ENCODE peak calls at places on chromosome 20, in ten cellular contexts. U, Q, D, N, E, F, S, B, A and X are unnamed samples.

GRCh38 chr20:37179671-37180524 is 550 bp upstream of the MROH8 start:
- DNase-seq in N (peak), F (no peak), Q (peak), U (no peak), S (peak), B (no peak), E (no peak), D (peak), A (peak), X (peak)

GRCh38 chr20:16007164-16007563 is 566.1 kb downstream of the KIF16B start:
- DNase-seq in A (no peak), N (no peak), S (no peak), B (no peak), F (no peak), U (no peak), Q (no peak), E (no peak), D (no peak), X (no peak)

GRCh38 chr20:9503530-9504251 is 10.7 kb upstream of the LAMP5 start:
- DNase-seq in S (peak), D (no peak), U (no peak), E (no peak), Q (peak), N (no peak), B (no peak), F (no peak), A (no peak), X (no peak)

GRCh38 chr20:50868509-50869495 is 62.4 kb downstream of the ADNP start:
- DNase-seq in S (peak), E (no peak), B (no peak), N (peak), D (no peak), F (no peak), Q (no peak), U (no peak), A (peak), X (peak)

GRCh38 chr20:4699957-4700356 is 21.8 kb upstream of the PRND start:
- DNase-seq in Q (no peak), N (no peak), U (no peak), A (no peak), S (no peak), B (no peak), F (no peak), D (no peak), E (no peak), X (no peak)

GRCh38 chr20:12291386-12291785 is 373.7 kb downstream of the BTBD3 start:
- DNase-seq in Q (no peak), F (no peak), S (no peak), A (no peak), E (no peak), D (no peak), N (no peak), B (no peak), U (no peak), X (no peak)

GRCh38 chr20:32543570-32544259 is 41.4 kb downstream of the NOL4L start:
- DNase-seq in S (no peak), D (no peak), U (peak), N (peak), A (no peak), Q (no peak), B (no peak), F (no peak), E (no peak), X (no peak)

GRCh38 chr20:62370115-62370806 is 3.1 kb upstream of the LAMA5 start:
- DNase-seq in E (no peak), B (no peak), U (no peak), Q (peak), F (no peak), D (peak), N (no peak), S (peak), A (no peak), X (peak)

GRCh38 chr20:33110147-33110825 is 30.8 kb downstream of the BPIFB4 start:
- DNase-seq in N (no peak), E (no peak), A (no peak), D (no peak), Q (no peak), S (no peak), B (no peak), F (no peak), U (no peak), X (no peak)

GRCh38 chr20:31547720-31548298 is 33.6 kb downstream of the HM13 start:
- DNase-seq in Q (no peak), S (no peak), N (no peak), E (no peak), B (no peak), D (no peak), A (no peak), F (no peak), U (no peak), X (no peak)

GRCh38 chr20:48076772-48077171 is 291.5 kb upstream of the SULF2 start:
- DNase-seq in S (no peak), N (no peak), Q (no peak), B (no peak), U (no peak), A (no peak), F (no peak), D (no peak), E (no peak), X (no peak)

GRCh38 chr20:10596726-10597125 is 77.1 kb downstream of the JAG1 start:
- DNase-seq in S (peak), E (no peak), N (peak), B (no peak), Q (peak), D (peak), A (peak), F (no peak), U (no peak), X (no peak)

GRCh38 chr20:45823949-45824835 is 2.9 kb downstream of the TNNC2 start:
- DNase-seq in N (peak), A (peak), F (peak), E (no peak), S (no peak), D (peak), Q (peak), U (peak), B (peak), X (peak)

GRCh38 chr20:23227976-23228375 is 122.6 kb upstream of the NXT1 start:
- DNase-seq in D (peak), Q (no peak), N (peak), B (no peak), E (no peak), A (no peak), S (no peak), U (no peak), F (no peak), X (peak)

GRCh38 chr20:41119593-41120561 is 17.5 kb upstream of the PLCG1 start:
- DNase-seq in N (peak), U (no peak), S (no peak), A (no peak), F (no peak), E (no peak), B (no peak), Q (no peak), D (no peak), X (no peak)

GRCh38 chr20:47785900-47786762 is 850 bp upstream of the SULF2 start:
- DNase-seq in B (peak), F (peak), N (peak), Q (peak), A (peak), E (peak), U (no peak), S (peak), D (peak), X (peak)

GRCh38 chr20:42483694-42484303 is 705.9 kb downstream of the PTPRT start:
- DNase-seq in U (no peak), Q (no peak), B (no peak), A (no peak), F (peak), E (no peak), D (no peak), N (peak), S (no peak), X (peak)

GRCh38 chr20:46592580-46593362 is 42.3 kb upstream of the OCSTAMP start:
- DNase-seq in S (no peak), A (no peak), Q (no peak), U (no peak), F (no peak), B (no peak), N (peak), E (peak), D (no peak), X (no peak)

GRCh38 chr20:50694379-50695143 is 3.2 kb upstream of the RIPOR3 start:
- DNase-seq in F (peak), E (no peak), U (no peak), Q (no peak), B (no peak), A (peak), D (no peak), N (peak), S (no peak), X (no peak)

GRCh38 chr20:46367967-46368901 is 38.2 kb downstream of the ELMO2 start:
- DNase-seq in A (peak), Q (no peak), S (no peak), N (peak), E (no peak), F (no peak), U (no peak), D (no peak), B (no peak), X (peak)

GRCh38 chr20:38804682-38805501 is 605 bp upstream of the PPP1R16B start:
- DNase-seq in N (no peak), B (peak), E (peak), A (no peak), Q (no peak), F (peak), U (no peak), D (peak), S (no peak), X (no peak)
- H3K4me3 ChIP-seq in N (no peak), B (peak), E (no peak), A (no peak), Q (no peak), F (peak), U (peak), D (peak), S (no peak), X (no peak)

DNA sequence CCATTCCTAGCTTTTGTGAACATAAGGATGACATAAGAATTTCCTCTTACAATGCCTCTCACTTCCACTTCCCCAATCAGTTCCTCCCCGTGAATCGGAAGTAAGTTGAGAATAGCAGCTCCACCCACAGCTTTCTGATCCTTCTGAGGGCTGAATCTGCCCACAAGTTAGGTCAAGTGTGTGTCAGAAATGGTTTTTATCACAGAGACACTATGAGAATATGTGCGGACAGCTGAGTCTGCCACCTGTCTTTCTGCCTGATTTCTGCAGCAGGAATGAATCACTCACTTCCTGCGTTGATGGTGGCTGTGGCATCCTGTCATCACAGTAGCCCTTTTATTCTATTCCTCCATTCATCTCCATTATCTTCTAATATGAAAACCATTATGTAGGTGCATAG is 70.2 kb downstream of the RIN2 start:
- DNase-seq in N (peak), E (no peak), S (peak), F (no peak), U (no peak), Q (peak), A (peak), D (peak), B (peak), X (peak)
- TF ChIP-seq CTCF in N (peak), E (no peak), S (peak), F (peak), U (no peak), Q (peak), A (peak), D (peak), B (peak), X (peak)

GRCh38 chr20:59019217-59019616 is at the start of gene TUBB1:
- DNase-seq in E (no peak), U (no peak), F (no peak), N (no peak), B (no peak), D (no peak), A (no peak), Q (peak), S (no peak), X (no peak)
- H3K4me3 ChIP-seq in E (no peak), U (no peak), F (no peak), N (no peak), B (no peak), D (no peak), A (no peak), Q (no peak), S (no peak), X (no peak)

GRCh38 chr20:38473353-38473795 is 731 bp downstream of the RALGAPB start:
- DNase-seq in D (peak), Q (peak), E (no peak), A (no peak), S (peak), U (no peak), F (peak), B (no peak), N (peak), X (peak)
- TF ChIP-seq CTCF in D (peak), Q (peak), E (no peak), A (no peak), S (no peak), U (no peak), F (no peak), B (peak), N (peak), X (no peak)

DNA sequence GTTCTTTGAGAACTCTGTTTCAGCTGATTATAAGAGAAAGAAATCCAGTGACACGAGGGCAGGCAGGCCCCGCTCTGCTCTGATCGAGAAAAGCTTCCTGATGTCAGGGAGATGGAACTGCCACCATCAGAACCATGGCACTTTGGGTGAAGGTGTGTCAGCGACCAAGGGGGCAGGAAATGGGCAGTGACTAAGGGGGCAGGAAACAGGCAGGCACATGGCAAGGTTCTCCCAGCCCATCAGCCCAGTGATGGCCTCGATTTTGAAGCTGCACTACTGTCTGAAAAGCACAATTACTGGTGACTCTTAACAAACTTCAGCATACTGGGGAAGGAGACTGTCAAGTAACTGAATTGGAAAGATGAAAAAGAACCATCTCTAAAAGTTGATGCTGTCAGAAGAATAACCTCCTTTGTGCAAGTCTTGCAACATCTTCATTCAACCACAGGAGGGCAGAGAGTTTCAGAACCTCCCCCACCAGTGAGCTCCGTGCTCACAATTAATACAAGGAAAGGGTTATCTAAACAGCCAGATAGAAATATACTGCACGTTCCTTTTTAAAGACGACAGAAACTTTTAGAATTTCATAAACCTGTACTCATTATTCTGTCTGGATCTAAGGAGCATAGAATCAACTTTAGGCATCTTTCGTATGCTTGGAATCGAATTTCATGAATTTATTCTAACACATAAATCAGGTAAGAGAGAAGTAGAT is 39.1 kb downstream of the TMX4 start:
- DNase-seq in B (no peak), E (no peak), S (peak), N (peak), U (no peak), A (peak), F (no peak), D (peak), Q (peak), X (peak)
- H3K4me3 ChIP-seq in B (no peak), E (no peak), S (no peak), N (no peak), U (no peak), A (no peak), F (no peak), D (no peak), Q (no peak), X (no peak)

GRCh38 chr20:2825770-2826169 is 9.6 kb downstream of the TMEM239 start:
- DNase-seq in D (no peak), E (no peak), N (no peak), B (no peak), Q (no peak), S (no peak), A (no peak), F (no peak), U (no peak), X (no peak)

GRCh38 chr20:2826655-2827054 is 10.5 kb downstream of the TMEM239 start:
- DNase-seq in D (no peak), A (no peak), U (no peak), B (no peak), Q (no peak), S (no peak), E (no peak), F (no peak), N (no peak), X (no peak)

GRCh38 chr20:2834401-2834800 is 6.1 kb downstream of the PCED1A start:
- DNase-seq in U (no peak), S (no peak), B (no peak), D (no peak), A (no peak), F (no peak), N (no peak), E (peak), Q (no peak), X (no peak)

GRCh38 chr20:2835331-2835796 is 5.1 kb downstream of the PCED1A start:
- DNase-seq in A (no peak), N (peak), E (peak), B (no peak), Q (no peak), F (no peak), U (no peak), D (no peak), S (no peak), X (no peak)

DNA sequence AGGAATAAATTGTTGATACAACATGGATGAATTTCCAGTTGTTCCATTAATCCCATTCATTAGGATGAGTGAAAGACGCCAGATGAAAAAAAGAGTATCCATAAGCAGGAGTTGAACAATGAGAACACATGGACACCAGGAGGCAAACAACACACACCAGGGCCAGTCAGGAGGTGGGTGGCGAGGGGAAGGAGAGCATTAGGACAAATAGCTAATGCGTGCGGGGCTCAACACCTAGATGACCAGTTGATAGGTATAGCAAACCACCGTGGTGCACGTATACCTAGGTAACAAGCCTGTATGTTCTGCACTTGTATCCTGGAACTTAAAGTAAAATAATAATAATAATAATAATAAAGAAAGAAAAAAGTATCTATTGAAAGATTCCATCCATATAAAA is 11.1 kb downstream of the PCED1A start:
- DNase-seq in N (no peak), D (no peak), E (peak), F (no peak), U (no peak), A (no peak), Q (no peak), B (no peak), S (no peak), X (no peak)
- TF ChIP-seq CTCF in N (no peak), D (no peak), E (no peak), F (no peak), U (no peak), A (no peak), Q (no peak), B (no peak), S (no peak), X (no peak)

GRCh38 chr20:611047-611842 is 1.1 kb upstream of the TCF15 start:
- DNase-seq in D (no peak), S (no peak), F (no peak), Q (no peak), B (no peak), E (no peak), U (no peak), N (no peak), A (no peak), X (no peak)

GRCh38 chr20:608970-609369 is 1.1 kb downstream of the TCF15 start:
- DNase-seq in N (no peak), E (no peak), B (no peak), D (no peak), Q (no peak), A (no peak), U (no peak), F (no peak), S (no peak), X (no peak)

GRCh38 chr20:607476-607875 is 2.6 kb downstream of the TCF15 start:
- DNase-seq in S (no peak), A (no peak), U (no peak), N (no peak), F (no peak), E (no peak), Q (no peak), B (no peak), D (no peak), X (no peak)

GRCh38 chr20:610130-611046 is at the start of gene TCF15:
- DNase-seq in A (peak), Q (peak), B (peak), S (peak), F (no peak), U (no peak), E (no peak), D (peak), N (no peak), X (peak)

GRCh38 chr20:609371-609964 is 641 bp downstream of the TCF15 start:
- DNase-seq in F (no peak), U (no peak), D (no peak), Q (no peak), E (no peak), S (no peak), A (no peak), N (no peak), B (no peak), X (no peak)
- H3K4me3 ChIP-seq in F (peak), U (no peak), D (no peak), Q (no peak), E (no peak), S (no peak), A (no peak), N (no peak), B (no peak), X (no peak)